ENCODE peak calls at places on chromosomes 12 and 14, in six cellular contexts. V, L, R, G, T and B are unnamed samples.

GRCh38 chr14:51901475-51902024 is 41.1 kb downstream of the GNG2 start:
- DNase-seq in T (no peak), G (no peak), L (no peak), R (peak; percentile 27), V (no peak), B (no peak)

GRCh38 chr12:3119745-3120660 is 42.8 kb downstream of the TSPAN9 start:
- DNase-seq in R (no peak), V (no peak), L (no peak), G (no peak), T (no peak), B (peak; percentile 85)

GRCh38 chr12:127678945-127679344 is 588.0 kb upstream of the TMEM132C start:
- DNase-seq in G (no peak), L (no peak), R (no peak), T (no peak), V (no peak), B (no peak)

GRCh38 chr12:116520801-116521471 is 38.2 kb upstream of the MAP1LC3B2 start:
- DNase-seq in L (no peak), G (no peak), V (no peak), R (no peak), T (no peak), B (no peak)

GRCh38 chr14:99300190-99300589 is 28.2 kb upstream of the BCL11B start:
- DNase-seq in T (no peak), V (no peak), G (no peak), L (no peak), R (no peak), B (no peak)

GRCh38 chr12:79085106-79085682 is 220.6 kb downstream of the SYT1 start:
- DNase-seq in G (no peak), T (no peak), R (no peak), V (no peak), L (no peak), B (no peak)

GRCh38 chr12:108980831-108981618 is 39.8 kb downstream of the SVOP start:
- DNase-seq in V (no peak), T (no peak), R (no peak), G (peak; percentile 76), L (peak; percentile 31), B (peak; percentile 69)

GRCh38 chr12:6927379-6927991 is at the start of gene ATN1:
- DNase-seq in V (no peak), R (peak; percentile 52), L (no peak), G (peak; percentile 80), T (no peak), B (peak; percentile 87)

GRCh38 chr12:31868980-31869379 is 90.2 kb upstream of the RESF1 start:
- DNase-seq in R (no peak), V (no peak), G (peak; percentile 50), L (no peak), T (no peak), B (peak; percentile 48)